ENCODE peak calls at places on chromosomes 5 and 9, in ten cellular contexts. W, N, Z, E, I, L, P, C, Y and J are unnamed samples.

GRCh38 chr9:79352322-79352721 is 219.4 kb upstream of the TLE4 start:
- DNase-seq in Y (no peak), I (no peak), L (no peak), E (no peak), Z (no peak), C (no peak), N (no peak), P (no peak), W (no peak), J (no peak)

GRCh38 chr9:127004946-127005769 is 90.6 kb downstream of the RALGPS1 start:
- DNase-seq in P (no peak), W (no peak), N (no peak), E (no peak), Y (no peak), C (no peak), I (no peak), Z (no peak), L (no peak), J (no peak)

GRCh38 chr5:59559323-59559722 is 334.2 kb downstream of the PDE4D start:
- DNase-seq in E (no peak), Z (no peak), N (no peak), I (no peak), C (no peak), P (no peak), L (no peak), Y (no peak), W (no peak), J (peak)

GRCh38 chr5:158958048-158958994 is 141.4 kb downstream of the EBF1 start:
- DNase-seq in W (no peak), Y (no peak), L (no peak), I (no peak), Z (no peak), N (no peak), P (no peak), C (no peak), E (no peak), J (no peak)

GRCh38 chr9:131813116-131813515 is 73.2 kb upstream of the RAPGEF1 start:
- DNase-seq in L (no peak), N (no peak), P (no peak), I (no peak), Z (no peak), C (no peak), W (no peak), Y (no peak), E (no peak), J (no peak)

GRCh38 chr9:27888661-27889295 is 315.5 kb upstream of the C9orf72 start:
- DNase-seq in Y (peak), P (no peak), E (peak), N (peak), W (peak), I (no peak), Z (peak), L (peak), C (peak), J (no peak)

GRCh38 chr5:159338143-159338542 is 7.9 kb upstream of the IL12B start:
- DNase-seq in W (no peak), E (no peak), Z (no peak), L (peak), N (no peak), Y (no peak), I (no peak), P (no peak), C (no peak), J (no peak)

GRCh38 chr5:134787692-134788091 is 29.1 kb downstream of the DDX46 start:
- DNase-seq in C (no peak), N (no peak), P (no peak), W (no peak), L (no peak), Y (no peak), E (no peak), Z (no peak), I (no peak), J (no peak)

GRCh38 chr9:135299239-135299590 is 180.4 kb upstream of the PPP1R26 start:
- DNase-seq in Y (no peak), L (no peak), P (no peak), I (no peak), Z (no peak), N (no peak), E (no peak), W (peak), C (no peak), J (no peak)

GRCh38 chr9:27664136-27664819 is 91.0 kb upstream of the C9orf72 start:
- DNase-seq in P (no peak), W (no peak), C (no peak), Y (no peak), L (no peak), Z (no peak), N (no peak), E (peak), I (no peak), J (no peak)

GRCh38 chr5:57495285-57495684 is 12.7 kb upstream of the ACTBL2 start:
- DNase-seq in I (no peak), Z (no peak), N (no peak), C (no peak), L (no peak), P (no peak), W (peak), E (peak), Y (no peak), J (peak)

GRCh38 chr5:125798311-125798710 is 624.9 kb upstream of the GRAMD2B start:
- DNase-seq in Y (no peak), W (no peak), I (no peak), N (no peak), L (no peak), Z (no peak), C (no peak), E (no peak), P (no peak), J (peak)

GRCh38 chr5:68225188-68225910 is 9.8 kb downstream of the PIK3R1 start:
- DNase-seq in C (no peak), Y (peak), E (peak), N (no peak), W (peak), Z (peak), I (peak), L (peak), P (peak), J (peak)

GRCh38 chr9:98899399-98900056 is 44.2 kb upstream of the COL15A1 start:
- DNase-seq in E (peak), Z (no peak), C (no peak), N (no peak), P (no peak), W (no peak), L (peak), I (no peak), Y (no peak), J (no peak)

GRCh38 chr9:98374385-98375051 is 119.1 kb upstream of the TBC1D2 start:
- DNase-seq in Y (peak), W (no peak), N (no peak), L (no peak), E (peak), C (peak), P (no peak), Z (peak), I (no peak), J (peak)

GRCh38 chr5:36605241-36605640 is 1.2 kb upstream of the SLC1A3 start:
- DNase-seq in C (no peak), Z (no peak), W (no peak), P (no peak), I (no peak), Y (no peak), N (no peak), L (no peak), E (no peak), J (no peak)

GRCh38 chr9:20811872-20812271 is 127.8 kb downstream of the FOCAD start:
- DNase-seq in Z (no peak), Y (no peak), W (no peak), I (no peak), C (no peak), E (no peak), P (no peak), N (no peak), L (no peak), J (no peak)

GRCh38 chr9:120965344-120966004 is 38.9 kb upstream of the TRAF1 start:
- DNase-seq in W (no peak), L (no peak), E (no peak), Z (no peak), C (no peak), Y (no peak), P (peak), I (no peak), N (peak), J (no peak)

GRCh38 chr9:91117959-91118651 is 243.6 kb downstream of the AUH start:
- DNase-seq in L (no peak), I (peak), Z (peak), E (peak), P (peak), W (peak), C (no peak), Y (no peak), N (no peak), J (peak)

GRCh38 chr5:142080248-142080647 is 28.3 kb upstream of the NDFIP1 start:
- DNase-seq in E (no peak), P (no peak), L (no peak), N (no peak), W (no peak), C (no peak), Z (no peak), Y (no peak), I (no peak), J (no peak)

GRCh38 chr5:145941677-145942130 is 5.3 kb downstream of the SH3RF2 start:
- DNase-seq in C (no peak), L (no peak), I (no peak), E (no peak), N (no peak), W (no peak), Y (no peak), P (no peak), Z (no peak), J (no peak)

GRCh38 chr9:4555251-4555650 is 65.0 kb downstream of the SLC1A1 start:
- DNase-seq in P (no peak), Z (no peak), L (no peak), Y (no peak), E (no peak), C (no peak), N (no peak), W (no peak), I (no peak), J (peak)

GRCh38 chr9:125203259-125203658 is 2.9 kb downstream of the RABEPK start:
- DNase-seq in P (no peak), Y (peak), C (no peak), Z (no peak), L (no peak), E (no peak), W (no peak), I (no peak), N (no peak), J (no peak)

GRCh38 chr9:125204477-125204876 is 4.1 kb downstream of the RABEPK start:
- DNase-seq in I (no peak), W (no peak), C (no peak), L (no peak), N (no peak), E (no peak), P (no peak), Z (no peak), Y (peak), J (no peak)

GRCh38 chr9:125200216-125201047 is at the start of gene RABEPK:
- DNase-seq in W (peak), E (peak), C (peak), L (peak), Z (peak), N (peak), I (peak), Y (peak), P (peak), J (peak)
- TF ChIP-seq POLR2AphosphoS5 in W (peak), E (peak), C (peak), L (peak), Z (peak), N (peak), I (peak), Y (peak), P (peak), J (peak)

GRCh38 chr5:168486136-168486879 is at the start of gene RARS1:
- DNase-seq in N (peak), Z (peak), L (peak), Y (peak), P (peak), I (peak), E (peak), C (peak), W (peak), J (peak)
- TF ChIP-seq POLR2AphosphoS5 in N (peak), Z (peak), L (peak), Y (peak), P (peak), I (peak), E (peak), C (peak), W (peak), J (peak)

GRCh38 chr9:2889023-2889422 is 45.1 kb upstream of the PUM3 start:
- DNase-seq in L (no peak), C (no peak), E (no peak), P (no peak), Z (no peak), Y (no peak), W (no peak), N (no peak), I (no peak), J (no peak)
- TF ChIP-seq POLR2AphosphoS5 in L (no peak), C (no peak), E (no peak), P (no peak), Z (no peak), Y (no peak), W (no peak), N (no peak), I (no peak), J (no peak)

GRCh38 chr5:10760033-10760975 is 730 bp downstream of the DAP start:
- DNase-seq in P (peak), Z (peak), W (peak), I (peak), Y (peak), N (peak), C (peak), E (peak), L (peak), J (peak)

GRCh38 chr5:10762776-10763500 is 1.9 kb upstream of the DAP start:
- DNase-seq in P (no peak), C (peak), L (peak), N (no peak), W (no peak), I (no peak), E (no peak), Z (no peak), Y (no peak), J (no peak)

GRCh38 chr5:10761842-10762165 is 770 bp upstream of the DAP start:
- DNase-seq in W (no peak), E (no peak), N (no peak), P (no peak), C (no peak), I (no peak), L (peak), Z (no peak), Y (no peak), J (peak)

GRCh38 chr5:10762178-10762775 is 1.2 kb upstream of the DAP start:
- DNase-seq in W (peak), C (no peak), I (peak), Z (peak), N (no peak), P (no peak), E (peak), L (peak), Y (no peak), J (peak)

DNA sequence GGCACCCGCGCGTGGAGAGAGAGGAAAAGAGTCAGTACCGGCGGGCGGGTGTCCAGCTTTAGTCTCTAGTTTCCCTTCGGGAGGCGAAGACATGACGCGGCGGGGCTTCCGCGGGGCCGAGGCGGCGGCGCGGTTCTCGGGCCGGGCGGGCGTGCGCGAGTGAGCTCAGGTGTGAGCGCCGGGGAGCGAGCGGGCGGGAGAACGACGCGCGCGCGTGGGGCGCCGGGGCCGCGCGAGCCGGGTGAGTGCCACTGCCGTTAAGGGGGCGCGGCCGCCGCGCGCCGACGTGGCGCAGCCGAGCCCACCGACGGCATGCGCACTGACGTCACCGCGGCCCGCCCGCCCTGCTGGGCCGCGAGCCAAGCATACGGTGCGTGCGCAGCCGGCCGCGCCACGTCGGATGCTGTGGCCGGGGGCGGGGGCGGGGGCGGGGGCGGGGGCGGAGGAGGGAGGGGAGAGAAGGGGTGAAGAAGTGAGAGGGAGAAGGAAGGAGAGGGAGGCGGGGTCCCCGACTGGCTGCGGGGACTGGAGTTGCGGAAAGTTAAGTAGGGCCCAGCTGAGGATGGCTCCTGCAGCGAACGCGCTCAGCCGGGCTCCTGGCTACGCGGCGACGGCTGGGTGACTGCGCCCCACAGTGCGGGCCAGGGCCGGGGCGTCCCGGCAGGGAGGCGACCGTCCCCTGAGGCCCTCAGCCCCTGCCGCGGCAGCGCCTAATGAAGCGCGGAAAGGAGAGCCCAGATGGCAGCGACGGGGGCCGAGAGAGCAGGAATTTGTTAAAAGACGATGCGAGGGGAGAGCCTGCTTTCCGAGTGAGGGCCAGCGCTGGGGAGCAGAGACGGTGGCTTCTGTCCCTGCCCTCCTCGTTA is at the start of gene DAP:
- DNase-seq in L (peak), C (peak), P (peak), W (peak), E (peak), N (peak), Y (peak), Z (peak), I (peak), J (peak)
- TF ChIP-seq POLR2AphosphoS5 in L (no peak), C (peak), P (peak), W (peak), E (peak), N (no peak), Y (no peak), Z (peak), I (peak), J (peak)

GRCh38 chr9:96138616-96139015 is 163.4 kb downstream of the HSD17B3 start:
- DNase-seq in Z (no peak), P (no peak), E (no peak), Y (no peak), W (no peak), C (no peak), N (no peak), I (peak), L (no peak), J (no peak)

GRCh38 chr9:96141666-96142065 is 160.3 kb downstream of the HSD17B3 start:
- DNase-seq in C (no peak), N (no peak), Z (no peak), E (no peak), P (no peak), L (no peak), Y (no peak), I (no peak), W (no peak), J (no peak)

GRCh38 chr9:96140401-96141180 is 161.4 kb downstream of the HSD17B3 start:
- DNase-seq in L (no peak), Z (peak), I (peak), Y (no peak), E (no peak), W (no peak), C (no peak), P (no peak), N (no peak), J (no peak)

GRCh38 chr9:96137666-96138429 is 164.1 kb downstream of the HSD17B3 start:
- DNase-seq in E (no peak), N (no peak), I (peak), P (no peak), C (no peak), Y (no peak), L (no peak), W (no peak), Z (no peak), J (no peak)

DNA sequence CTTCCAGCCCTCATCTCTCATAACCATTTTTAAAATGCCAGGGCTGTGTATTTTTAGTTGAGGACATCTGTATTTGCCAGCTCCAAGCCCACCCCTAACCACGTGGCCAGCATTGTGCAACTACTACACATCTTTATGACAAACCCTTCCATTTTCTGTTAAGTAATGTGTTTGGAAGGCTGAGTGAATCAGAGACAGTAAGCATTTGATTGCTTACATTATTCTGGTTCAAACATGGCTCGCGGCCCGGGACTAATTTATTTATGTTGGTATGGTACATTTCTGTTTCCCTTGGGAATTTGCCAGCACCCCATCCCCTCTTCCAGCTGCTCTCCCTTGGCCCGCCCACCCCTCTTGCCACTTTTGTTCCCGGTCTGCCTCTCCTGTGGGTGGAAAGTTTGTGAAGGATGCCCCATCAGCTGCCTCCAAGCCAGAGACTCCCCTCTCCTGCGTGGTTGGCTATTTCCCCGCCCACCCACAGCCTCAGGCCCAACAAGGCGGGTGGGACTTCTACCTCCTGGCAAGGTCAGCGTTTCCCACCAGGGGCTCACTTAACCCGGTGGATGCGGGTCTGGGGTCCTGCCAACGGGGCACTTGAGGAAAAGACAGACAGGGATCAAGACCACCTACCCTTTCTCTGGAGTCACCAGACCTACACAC is 162.3 kb downstream of the HSD17B3 start:
- DNase-seq in C (no peak), W (peak), N (peak), Z (peak), Y (no peak), I (peak), E (peak), P (no peak), L (peak), J (peak)
- TF ChIP-seq POLR2AphosphoS5 in C (no peak), W (peak), N (no peak), Z (peak), Y (no peak), I (peak), E (peak), P (no peak), L (no peak), J (no peak)

DNA sequence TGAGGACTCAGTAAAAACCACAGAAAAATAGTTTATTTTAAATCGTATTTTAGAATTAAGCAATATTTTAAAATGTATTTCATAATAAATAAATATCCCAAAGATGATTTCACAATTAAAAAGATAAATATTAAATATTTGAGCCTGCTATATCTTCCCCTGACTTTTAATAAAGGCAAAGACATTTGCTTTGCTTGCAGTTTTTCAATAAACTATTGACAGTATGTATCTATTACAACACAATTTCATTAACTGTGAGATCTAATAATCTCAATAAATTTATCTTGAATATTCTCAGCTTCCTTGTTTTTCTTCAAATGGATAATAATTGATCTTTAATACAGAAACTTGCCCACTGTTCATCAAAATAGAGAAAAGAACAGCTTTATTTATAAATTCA is 186.2 kb upstream of the TARS1 start:
- DNase-seq in Z (no peak), L (no peak), C (no peak), Y (no peak), N (no peak), I (no peak), P (no peak), E (no peak), W (no peak), J (no peak)
- TF ChIP-seq POLR2AphosphoS5 in Z (no peak), L (no peak), C (no peak), Y (no peak), N (no peak), I (no peak), P (no peak), E (no peak), W (no peak), J (no peak)